ENCODE peak calls at places on chromosomes 16 and 17, in eight cellular contexts. Y is cardiac muscle cell, I is tibial nerve, M is pancreas, N is lower lobe of right lung, B is K562, C is lung, Q is Peyer's patch. Z is an unnamed sample. For H3K4me1 and H3K27me3, the result is how much of the 10 kb centered on the place peaks cover.

GRCh38 chr17:16820161-16820877 is 130.3 kb downstream of the CCDC144A start:
- DNase-seq in C (no peak), I (peak), Y (no peak), M (no peak), N (no peak), Q (no peak), B (no peak), Z (no peak)

GRCh38 chr17:61997649-61998048 is 67.4 kb downstream of the MED13 start:
- DNase-seq in Y (no peak), Q (no peak), N (no peak), B (no peak), M (no peak), I (no peak), C (no peak), Z (no peak)

GRCh38 chr17:81027038-81027437 is 7.9 kb upstream of the BAIAP2 start:
- DNase-seq in I (no peak), M (no peak), N (peak), B (no peak), Y (no peak), C (no peak), Q (no peak), Z (no peak)

GRCh38 chr16:67244387-67245188 is 2.7 kb downstream of the FHOD1 start:
- DNase-seq in I (peak), M (peak), C (peak), Y (no peak), B (no peak), Q (peak), N (peak), Z (peak)

GRCh38 chr16:28168991-28169554 is 42.7 kb downstream of the XPO6 start:
- DNase-seq in M (no peak), N (no peak), C (no peak), I (no peak), Q (peak), B (no peak), Y (no peak), Z (no peak)

GRCh38 chr17:29844339-29845048 is 85.5 kb downstream of the SSH2 start:
- DNase-seq in I (no peak), N (no peak), B (peak), Q (no peak), C (no peak), Y (peak), M (no peak), Z (no peak)

GRCh38 chr17:34227707-34228106 is 27.4 kb upstream of the CCL2 start:
- DNase-seq in Q (no peak), N (no peak), Y (no peak), B (no peak), C (peak), M (no peak), I (no peak), Z (no peak)

GRCh38 chr17:40301315-40301714 is 7.7 kb upstream of the RARA start:
- DNase-seq in M (no peak), B (no peak), Y (no peak), Q (peak), C (no peak), I (no peak), N (no peak), Z (no peak)

GRCh38 chr17:83037084-83037950 is 42.1 kb upstream of the METRNL start:
- DNase-seq in C (no peak), M (no peak), Y (no peak), Q (no peak), I (no peak), B (no peak), N (no peak), Z (no peak)

GRCh38 chr16:77849640-77850258 is 61.4 kb downstream of the VAT1L start:
- DNase-seq in Q (no peak), N (no peak), M (no peak), I (no peak), C (no peak), B (no peak), Y (no peak), Z (no peak)

GRCh38 chr17:2034157-2034556 is 4.2 kb downstream of the DPH1 start:
- DNase-seq in M (no peak), N (no peak), B (peak), Q (no peak), I (no peak), C (no peak), Y (no peak), Z (no peak)

GRCh38 chr17:75486951-75487350 is 28.4 kb downstream of the CASKIN2 start:
- DNase-seq in I (no peak), B (no peak), N (no peak), M (no peak), C (no peak), Q (no peak), Y (no peak), Z (no peak)

GRCh38 chr17:70168979-70169706 is at the start of gene KCNJ2:
- DNase-seq in N (peak), I (peak), Q (peak), C (peak), B (peak), M (peak), Y (peak), Z (peak)

GRCh38 chr17:59827721-59828477 is 64.8 kb downstream of the TUBD1 start:
- DNase-seq in Y (no peak), M (no peak), I (no peak), Q (peak), C (no peak), B (no peak), N (no peak), Z (no peak)

GRCh38 chr17:82301916-82302497 is 15.4 kb downstream of the CD7 start:
- DNase-seq in C (no peak), I (no peak), M (no peak), Q (peak), B (peak), Y (no peak), N (no peak), Z (no peak)

GRCh38 chr16:28033870-28034269 is 29.6 kb downstream of the GSG1L start:
- DNase-seq in N (no peak), Y (no peak), C (no peak), Q (no peak), B (no peak), I (no peak), M (no peak), Z (no peak)

GRCh38 chr17:27296427-27296979 is 2.6 kb downstream of the WSB1 start:
- DNase-seq in Q (no peak), I (no peak), B (no peak), Y (no peak), M (no peak), C (no peak), N (no peak), Z (peak)

GRCh38 chr17:67487506-67487905 is 110.4 kb downstream of the PITPNC1 start:
- DNase-seq in I (no peak), Q (no peak), Y (no peak), B (no peak), M (no peak), C (no peak), N (no peak), Z (no peak)

GRCh38 chr16:72884573-72884972 is 163.4 kb downstream of the ZFHX3 start:
- DNase-seq in N (no peak), Q (no peak), I (no peak), B (no peak), C (peak), Y (no peak), M (no peak), Z (no peak)

GRCh38 chr16:79653337-79654000 is 52.9 kb upstream of the MAF start:
- DNase-seq in I (no peak), M (peak), Q (no peak), B (no peak), Y (peak), N (no peak), C (peak), Z (peak)

GRCh38 chr17:2008332-2009126 is 16.6 kb downstream of the RTN4RL1 start:
- DNase-seq in Y (no peak), N (no peak), I (no peak), Q (no peak), C (no peak), B (no peak), M (no peak), Z (no peak)

GRCh38 chr16:52283018-52283417 is 263.9 kb downstream of the TOX3 start:
- DNase-seq in C (no peak), Y (no peak), N (no peak), M (no peak), Q (no peak), B (no peak), I (no peak), Z (no peak)

GRCh38 chr16:78684655-78685400 is 585.4 kb downstream of the WWOX start:
- DNase-seq in C (no peak), Q (no peak), B (no peak), I (peak), M (no peak), N (no peak), Y (no peak), Z (peak)

GRCh38 chr17:83155128-83156081 is 76.0 kb downstream of the METRNL start:
- DNase-seq in Y (no peak), I (peak), C (peak), B (no peak), M (no peak), N (no peak), Q (no peak), Z (no peak)

GRCh38 chr16:12386076-12386641 is 409.6 kb downstream of the SNX29 start:
- DNase-seq in M (no peak), N (no peak), B (no peak), I (no peak), Q (no peak), C (no peak), Y (no peak), Z (no peak)

GRCh38 chr16:27179500-27180072 is 23.7 kb upstream of the KDM8 start:
- DNase-seq in Q (peak), B (peak), N (peak), M (peak), C (peak), I (peak), Y (peak), Z (peak)

GRCh38 chr17:14805348-14805747 is 459.8 kb downstream of the PMP22 start:
- DNase-seq in B (no peak), N (no peak), M (no peak), Q (no peak), I (no peak), Y (no peak), C (no peak), Z (no peak)

GRCh38 chr17:64165347-64165746 is 35.4 kb upstream of the ERN1 start:
- DNase-seq in Y (no peak), Q (no peak), M (no peak), I (no peak), B (no peak), N (no peak), C (no peak), Z (no peak)

GRCh38 chr16:14672403-14672971 is 21.6 kb downstream of the PLA2G10 start:
- DNase-seq in M (peak), Y (no peak), N (peak), Q (peak), C (peak), I (no peak), B (no peak), Z (no peak)

GRCh38 chr16:85314633-85315032 is 202.4 kb upstream of the CIBAR2 start:
- DNase-seq in M (no peak), N (no peak), C (no peak), B (no peak), Y (no peak), Q (no peak), I (no peak), Z (no peak)

GRCh38 chr16:3642397-3643094 is 11.9 kb upstream of the DNASE1 start:
- DNase-seq in I (no peak), Y (peak), N (peak), B (peak), C (no peak), M (no peak), Q (peak), Z (peak)

GRCh38 chr16:31141489-31142108 is 6.1 kb upstream of the PRSS8 start:
- DNase-seq in N (no peak), Y (no peak), C (no peak), I (no peak), M (peak), B (no peak), Q (no peak), Z (peak)

GRCh38 chr17:73430848-73431247 is 119.0 kb upstream of the CDC42EP4 start:
- DNase-seq in N (peak), I (no peak), C (peak), B (no peak), M (no peak), Y (no peak), Q (no peak), Z (no peak)

GRCh38 chr16:83936581-83937165 is 16.4 kb upstream of the OSGIN1 start:
- DNase-seq in Q (no peak), Y (no peak), M (no peak), I (no peak), B (no peak), N (no peak), C (no peak), Z (no peak)

DNA sequence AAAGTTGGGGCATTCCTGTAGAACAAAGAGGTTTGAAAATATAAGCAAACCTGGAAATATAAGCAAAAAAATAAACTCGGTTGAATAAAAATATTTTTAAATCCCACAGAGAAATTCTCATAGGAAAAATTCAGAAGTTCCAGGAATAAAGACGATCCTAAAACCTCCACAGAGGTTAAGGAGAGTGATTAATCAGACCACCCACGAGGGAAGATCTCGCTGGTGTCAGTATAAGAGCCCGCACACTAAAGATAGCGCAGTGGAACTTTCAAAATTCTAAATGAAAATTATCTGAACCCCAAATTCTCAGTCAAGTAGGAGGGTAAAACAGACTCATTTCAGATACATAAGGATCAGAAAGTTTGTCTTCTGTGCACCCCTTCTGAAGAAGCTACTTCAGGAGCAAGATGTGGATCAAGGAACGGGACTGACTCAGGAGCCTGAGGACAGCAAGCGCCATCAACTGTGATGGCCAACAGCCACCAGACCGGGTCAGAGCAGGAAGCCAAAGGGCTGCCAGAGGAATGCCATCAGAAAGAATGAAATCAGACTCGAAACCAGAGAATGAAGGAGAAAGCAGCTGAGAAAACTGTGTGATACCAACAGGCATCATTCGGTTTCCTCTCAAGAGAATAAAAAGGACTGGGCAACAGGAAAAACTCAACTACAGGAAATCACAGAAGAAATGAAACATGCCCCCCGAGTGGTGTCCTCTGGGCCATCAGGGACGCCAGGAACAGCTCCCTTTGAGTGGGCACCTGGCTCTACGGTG is 66.9 kb downstream of the CYTH1 start:
- DNase-seq in M (no peak), Q (no peak), N (no peak), C (no peak), B (no peak), I (no peak), Y (no peak), Z (no peak)
- H3K4me1 ChIP-seq in M (under half), Q (half or more), N (half or more), C (under half), B (under half), I (half or more), Y (under half), Z (under half)

DNA sequence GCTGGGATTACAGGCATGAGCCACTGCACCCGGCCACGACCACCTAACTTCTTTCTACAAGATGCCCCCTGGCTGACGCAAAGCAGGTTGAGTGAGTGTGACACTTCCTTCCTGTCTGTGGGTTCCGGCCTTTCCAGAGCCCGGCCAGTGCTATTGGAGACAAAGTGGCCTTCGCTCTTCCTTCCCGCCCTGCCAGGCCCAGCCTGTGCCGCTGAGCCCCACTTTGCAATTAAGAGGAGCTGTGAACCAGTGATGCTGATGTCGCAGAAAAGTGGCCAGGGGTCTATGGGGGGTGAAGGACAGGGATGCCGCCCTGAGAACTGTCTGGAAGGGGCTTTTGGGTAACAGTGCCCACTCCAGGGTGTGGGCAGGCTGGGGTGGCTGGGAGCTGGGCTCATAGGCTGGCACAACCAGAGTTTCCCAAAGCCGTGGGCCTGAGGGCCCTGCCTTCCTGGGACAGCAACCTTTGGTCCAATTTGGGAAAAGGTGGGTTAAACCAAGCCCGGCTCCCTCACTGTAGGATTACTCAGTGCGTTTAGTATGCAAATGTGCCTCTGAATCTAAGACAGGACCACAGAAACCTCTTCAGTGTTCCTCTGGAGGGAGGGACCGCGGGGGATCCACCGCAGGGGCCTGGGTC is 174.9 kb downstream of the SEC14L1 start:
- DNase-seq in B (no peak), M (no peak), I (no peak), C (no peak), Q (peak), Y (no peak), N (peak), Z (no peak)
- TF ChIP-seq CTCF in B (no peak), M (no peak), I (no peak), C (no peak), Q (no peak), Y (no peak), N (no peak), Z (no peak)

DNA sequence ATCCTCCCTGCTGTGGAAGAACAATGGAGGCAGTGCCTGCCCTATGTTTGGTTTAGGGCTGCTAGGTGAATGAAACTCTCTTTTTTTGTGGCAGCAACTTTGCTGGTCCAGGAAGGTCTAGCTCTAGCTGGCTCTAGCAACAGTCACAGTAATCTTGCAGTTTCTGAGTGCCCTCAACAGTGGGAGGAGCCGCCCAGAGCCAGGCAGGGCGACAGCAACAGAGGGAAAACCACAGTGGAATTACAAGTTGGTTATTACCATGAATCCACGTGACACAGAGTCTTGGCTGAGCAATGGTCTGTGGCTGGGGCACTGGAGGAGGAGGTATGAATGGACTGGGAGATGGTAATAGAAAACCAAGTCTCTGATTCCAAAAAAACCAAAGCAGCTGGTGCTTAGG is 10.3 kb downstream of the HSPB9 start:
- DNase-seq in Y (no peak), B (no peak), Q (peak), N (peak), C (peak), I (no peak), M (peak), Z (peak)
- H3K27me3 ChIP-seq in Y (under half), B (under half), Q (under half), N (under half), C (under half), I (under half), M (under half), Z (under half)

DNA sequence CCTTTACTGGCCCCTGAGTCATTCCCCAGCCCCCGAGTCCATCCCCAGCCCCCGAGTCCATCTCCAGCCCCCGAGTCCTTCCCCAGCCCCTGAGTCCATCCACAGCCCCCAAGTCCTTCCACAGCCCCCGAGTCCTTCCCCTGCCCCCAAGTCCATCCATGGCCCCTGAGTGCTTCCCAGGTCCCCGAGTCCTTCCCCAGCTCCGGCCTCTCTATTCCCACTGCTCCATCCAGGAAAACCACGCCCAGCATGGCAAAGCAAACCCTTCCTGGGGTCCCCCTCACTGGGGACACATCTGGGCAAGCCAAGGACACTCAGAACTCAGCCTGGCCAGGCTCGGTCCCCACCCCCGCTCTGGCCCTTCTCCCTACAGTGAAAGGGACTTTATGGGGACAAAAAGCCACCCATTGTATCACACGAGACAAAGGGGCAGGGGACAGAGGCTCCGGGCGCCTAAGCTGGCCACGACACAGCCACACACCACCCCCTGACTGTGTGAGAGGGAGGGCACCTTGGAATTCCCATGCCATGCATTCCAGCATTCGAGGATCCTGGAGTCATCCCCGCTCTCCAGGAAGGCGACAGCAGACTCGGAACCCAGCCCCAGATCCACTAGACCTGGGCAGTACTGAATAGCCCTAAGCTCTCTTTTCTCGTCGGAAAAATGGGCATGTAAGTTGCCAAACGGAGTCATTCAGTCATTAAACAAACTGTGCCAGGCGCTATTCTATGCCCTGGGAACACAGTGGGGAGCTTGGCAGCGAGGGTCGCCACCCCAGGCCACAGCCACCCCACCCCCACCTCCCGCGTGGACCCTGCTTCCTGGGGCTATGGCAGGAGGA is 14.0 kb downstream of the PLLP start:
- DNase-seq in M (no peak), B (no peak), N (peak), C (no peak), Q (peak), Y (no peak), I (no peak), Z (no peak)
- H3K4me1 ChIP-seq in M (under half), B (under half), N (half or more), C (under half), Q (under half), Y (under half), I (under half), Z (under half)

GRCh38 chr17:37790153-37790552 is 45.3 kb upstream of the HNF1B start:
- DNase-seq in M (no peak), B (no peak), C (no peak), Y (no peak), N (no peak), I (no peak), Q (no peak), Z (no peak)
- TF ChIP-seq CTCF in M (no peak), B (no peak), C (no peak), Y (no peak), N (no peak), I (no peak), Q (no peak), Z (no peak)

GRCh38 chr17:79519152-79519523 is 91.7 kb downstream of the RBFOX3 start:
- DNase-seq in M (no peak), Q (no peak), C (no peak), B (no peak), I (no peak), Y (no peak), N (no peak), Z (no peak)
- H3K27me3 ChIP-seq in M (under half), Q (under half), C (under half), B (under half), I (under half), Y (under half), N (under half), Z (under half)

Z was measured in foreskin keratinocyte.